ENCODE peak calls at places on chromosome 12, in ten cellular contexts. N, A, G, M, F, D, X, K, R and E are unnamed samples.

GRCh38 chr12:88310069-88310468 is 168.0 kb downstream of the TMTC3 start:
- DNase-seq in N (no peak), A (no peak), G (peak), M (peak), F (peak), D (no peak), X (no peak), K (no peak), R (no peak), E (no peak)

GRCh38 chr12:52279683-52280318 is 5.4 kb downstream of the KRT86 start:
- DNase-seq in N (no peak), A (no peak), G (no peak), M (no peak), F (peak), D (peak), X (no peak), K (no peak), R (no peak), E (no peak)

GRCh38 chr12:128844031-128844635 is 9.1 kb upstream of the GLT1D1 start:
- DNase-seq in N (no peak), A (no peak), G (no peak), M (no peak), F (no peak), D (no peak), X (peak), K (no peak), R (no peak), E (no peak)

GRCh38 chr12:26010293-26010821 is 51.9 kb downstream of the RASSF8 start:
- DNase-seq in N (no peak), A (no peak), G (peak), M (no peak), F (peak), D (peak), X (no peak), K (no peak), R (no peak), E (no peak)

GRCh38 chr12:115000038-115000437 is 316.1 kb upstream of the TBX3 start:
- DNase-seq in N (no peak), A (no peak), G (no peak), M (no peak), F (peak), D (no peak), X (no peak), K (peak), R (no peak), E (no peak)

GRCh38 chr12:124037341-124037740 is 64.3 kb downstream of the ZNF664 start:
- DNase-seq in N (no peak), A (no peak), G (no peak), M (no peak), F (no peak), D (no peak), X (no peak), K (no peak), R (no peak), E (no peak)

GRCh38 chr12:91043408-91043807 is 14.4 kb downstream of the KERA start:
- DNase-seq in N (no peak), A (no peak), G (no peak), M (no peak), F (no peak), D (no peak), X (no peak), K (no peak), R (no peak), E (no peak)

GRCh38 chr12:5441497-5442236 is 9.8 kb downstream of the NTF3 start:
- DNase-seq in N (peak), A (no peak), G (peak), M (peak), F (peak), D (no peak), X (no peak), K (no peak), R (no peak), E (no peak)

GRCh38 chr12:93109794-93110203 is 180.7 kb upstream of the EEA1 start:
- DNase-seq in N (no peak), A (no peak), G (no peak), M (no peak), F (no peak), D (peak), X (no peak), K (no peak), R (no peak), E (no peak)

GRCh38 chr12:10182662-10183061 is 3.8 kb downstream of the TMEM52B start:
- DNase-seq in N (no peak), A (no peak), G (no peak), M (peak), F (peak), D (no peak), X (no peak), K (peak), R (no peak), E (no peak)

GRCh38 chr12:100953677-100954076 is 159.1 kb downstream of the ANO4 start:
- DNase-seq in N (no peak), A (no peak), G (no peak), M (no peak), F (no peak), D (no peak), X (no peak), K (no peak), R (no peak), E (no peak)

GRCh38 chr12:102167821-102168605 is 29.6 kb downstream of the PMCH start:
- DNase-seq in N (no peak), A (no peak), G (no peak), M (no peak), F (no peak), D (no peak), X (no peak), K (no peak), R (no peak), E (no peak)